ENCODE peak calls at places on chromosomes 12 and 14, in ten cellular contexts. K is nephron progenitor cell; X is hypothalamus; O is CD4-positive, alpha-beta memory T cell; I is NCI-H2081; U is adipocyte; T is Kasumi-1; H is AG08396; B is pancreas; A is PC-3. Q is an unnamed sample.

GRCh38 chr14:50521912-50522341 is 10.4 kb downstream of the MAP4K5 start:
- DNase-seq in K (no peak), U (no peak), A (peak; percentile 29), O (peak; percentile 28), B (no peak), T (no peak), I (no peak), H (no peak), X (no peak), Q (no peak)

GRCh38 chr14:58599707-58600106 is 38.1 kb upstream of the DACT1 start:
- DNase-seq in H (no peak), A (no peak), B (no peak), T (no peak), U (no peak), K (no peak), X (no peak), I (no peak), O (no peak), Q (no peak)

GRCh38 chr14:50657753-50658152 is 10.4 kb downstream of the SAV1 start:
- DNase-seq in A (no peak), T (no peak), B (no peak), X (no peak), K (no peak), I (no peak), O (no peak), H (no peak), U (no peak), Q (no peak)

GRCh38 chr12:56020437-56021189 is at the start of gene IKZF4:
- DNase-seq in O (no peak), T (peak; percentile 82), I (no peak), H (peak; percentile 43), X (no peak), K (peak; percentile 84), U (peak; percentile 32), A (no peak), B (no peak), Q (peak; percentile 72)

GRCh38 chr12:87642245-87642644 is 387.0 kb downstream of the C12orf50 start:
- DNase-seq in H (no peak), T (no peak), U (no peak), O (no peak), A (no peak), K (no peak), B (no peak), X (no peak), I (no peak), Q (no peak)

GRCh38 chr12:8734873-8735381 is 37.1 kb downstream of the RIMKLB start:
- DNase-seq in B (no peak), I (no peak), U (peak; percentile 19), H (no peak), A (no peak), T (no peak), X (no peak), K (no peak), O (no peak), Q (no peak)

GRCh38 chr14:71931492-71932228 is 569 bp upstream of the RGS6 start:
- DNase-seq in U (peak; percentile 1), T (peak; percentile 28), H (no peak), O (peak; percentile 3), X (peak; percentile 13), K (peak; percentile 51), A (no peak), I (no peak), B (no peak), Q (no peak)

GRCh38 chr12:90905691-90906370 is 49.1 kb downstream of the CCER1 start:
- DNase-seq in K (no peak), O (no peak), X (no peak), I (no peak), U (no peak), T (no peak), A (peak; percentile 47), H (no peak), B (no peak), Q (no peak)

GRCh38 chr12:57177354-57177753 is 29.9 kb upstream of the LRP1-AS start:
- DNase-seq in K (no peak), A (no peak), B (no peak), O (no peak), I (no peak), H (no peak), X (no peak), U (no peak), T (no peak), Q (no peak)

GRCh38 chr12:122964439-122965257 is 1.6 kb downstream of the ABCB9 start:
- DNase-seq in X (no peak), O (no peak), B (no peak), A (no peak), T (no peak), U (no peak), I (no peak), K (peak; percentile 47), H (no peak), Q (no peak)

GRCh38 chr12:58491296-58491695 is 429.0 kb downstream of the LRIG3 start:
- DNase-seq in T (no peak), I (no peak), B (no peak), H (no peak), K (no peak), U (peak; percentile 69), X (no peak), A (peak; percentile 10), O (no peak), Q (no peak)

GRCh38 chr14:34875031-34875922 is at the start of gene BAZ1A:
- DNase-seq in K (peak; percentile 77), T (peak; percentile 98), O (peak; percentile 57), B (peak; percentile 56), A (peak; percentile 93), U (peak; percentile 87), X (peak; percentile 5), H (peak; percentile 86), I (peak; percentile 65), Q (peak; percentile 83)

GRCh38 chr12:76764856-76765255 is 941 bp downstream of the ZDHHC17 start:
- DNase-seq in B (no peak), H (no peak), A (peak; percentile 18), I (no peak), O (no peak), X (no peak), T (peak; percentile 50), U (peak; percentile 51), K (no peak), Q (no peak)

GRCh38 chr12:910416-910815 is 39.1 kb downstream of the RAD52 start:
- DNase-seq in U (no peak), B (no peak), I (no peak), K (no peak), X (no peak), A (no peak), T (no peak), H (no peak), O (no peak), Q (no peak)

GRCh38 chr12:31362759-31363415 is 36.9 kb upstream of the SINHCAF start:
- DNase-seq in K (no peak), B (no peak), A (peak; percentile 26), U (no peak), O (no peak), H (no peak), I (peak; percentile 73), T (peak; percentile 66), X (no peak), Q (peak; percentile 73)

GRCh38 chr14:53432378-53432802 is 279.3 kb upstream of the DDHD1 start:
- DNase-seq in K (peak; percentile 48), X (no peak), A (peak; percentile 77), U (peak; percentile 66), O (no peak), H (peak; percentile 56), B (no peak), I (peak; percentile 12), T (peak; percentile 85), Q (peak; percentile 70)

GRCh38 chr14:68446243-68447040 is 346.4 kb downstream of the ZFP36L1 start:
- DNase-seq in K (no peak), B (no peak), O (no peak), U (no peak), I (no peak), T (no peak), X (no peak), H (no peak), A (peak; percentile 22), Q (no peak)

GRCh38 chr12:6959376-6960290 is 8.5 kb downstream of the PTPN6 start:
- DNase-seq in X (no peak), U (no peak), T (peak; percentile 72), I (no peak), H (no peak), K (no peak), A (no peak), B (peak; percentile 49), O (no peak), Q (no peak)

GRCh38 chr12:2805146-2805525 is 7.3 kb upstream of the ITFG2 start:
- DNase-seq in U (peak; percentile 33), I (no peak), A (no peak), O (no peak), X (no peak), K (no peak), B (no peak), T (no peak), H (no peak), Q (no peak)

GRCh38 chr14:103161054-103161397 is 37.8 kb downstream of the TNFAIP2 start:
- DNase-seq in X (no peak), K (no peak), B (no peak), U (peak; percentile 11), H (no peak), O (no peak), T (no peak), I (no peak), A (peak; percentile 41), Q (no peak)

GRCh38 chr14:90698379-90698869 is 117.8 kb downstream of the TTC7B start:
- DNase-seq in H (no peak), B (no peak), O (no peak), T (no peak), A (no peak), X (peak; percentile 72), U (peak; percentile 68), I (peak; percentile 69), K (no peak), Q (no peak)

GRCh38 chr12:28872654-28873268 is 276.3 kb upstream of the FAR2 start:
- DNase-seq in A (peak; percentile 100), H (peak; percentile 50), K (peak; percentile 67), U (peak; percentile 76), B (peak; percentile 30), X (peak; percentile 26), O (no peak), T (peak; percentile 66), I (peak; percentile 4), Q (peak; percentile 78)

GRCh38 chr14:68181395-68182326 is 362.1 kb downstream of the RAD51B start:
- DNase-seq in O (no peak), A (peak; percentile 67), K (no peak), B (no peak), X (no peak), U (peak; percentile 50), H (no peak), I (no peak), T (no peak), Q (no peak)

GRCh38 chr14:54343276-54344121 is 53.3 kb upstream of the CDKN3 start:
- DNase-seq in I (peak; percentile 69), U (peak; percentile 55), H (no peak), X (no peak), K (peak; percentile 55), T (no peak), B (no peak), A (peak; percentile 78), O (no peak), Q (no peak)

GRCh38 chr12:14643247-14643646 is 53.2 kb downstream of the GUCY2C start:
- DNase-seq in H (no peak), X (no peak), I (no peak), B (no peak), T (peak; percentile 25), A (no peak), U (no peak), K (no peak), O (peak; percentile 60), Q (no peak)

GRCh38 chr12:50185975-50186663 is 18.9 kb upstream of the CERS5 start:
- DNase-seq in I (peak; percentile 72), A (peak; percentile 45), K (no peak), X (no peak), O (no peak), H (no peak), B (no peak), T (no peak), U (no peak), Q (no peak)

GRCh38 chr12:16165506-16165905 is 112.0 kb downstream of the SLC15A5 start:
- DNase-seq in B (no peak), I (peak; percentile 84), X (no peak), O (no peak), K (peak; percentile 25), A (peak; percentile 58), H (peak; percentile 30), T (peak; percentile 53), U (peak; percentile 42), Q (peak; percentile 58)

GRCh38 chr14:91227183-91227628 is 17.3 kb downstream of the GPR68 start:
- DNase-seq in T (no peak), H (no peak), A (no peak), X (no peak), K (no peak), U (no peak), O (peak; percentile 49), I (no peak), B (no peak), Q (no peak)